ENCODE peak calls at places on chromosomes 3 and 15, in four cellular contexts. L is amygdala; U is activated CD4-positive, alpha-beta T cell treated with anti-CD3 and anti-CD28 coated beads, Interleukin-2, amount 50 U/mL, for 1 hour; N is substantia nigra. Q is an unnamed sample.

GRCh38 chr15:58758141-58758540 is 8.6 kb upstream of the ADAM10 start:
- DNase-seq in L (no peak), N (no peak), U (no peak), Q (peak)

GRCh38 chr15:68586274-68586961 is 7.6 kb downstream of the CORO2B start:
- DNase-seq in L (no peak), N (no peak), U (no peak), Q (peak)

GRCh38 chr3:43627360-43627759 is 5.5 kb upstream of the ANO10 start:
- DNase-seq in N (no peak), L (no peak), U (no peak), Q (no peak)

GRCh38 chr3:1092771-1093170 is at the start of gene CNTN6:
- DNase-seq in U (no peak), L (no peak), N (no peak), Q (peak)

GRCh38 chr3:12436514-12437222 is 47.6 kb upstream of the TSEN2 start:
- DNase-seq in N (no peak), U (no peak), L (no peak), Q (no peak)

GRCh38 chr3:126528800-126529541 is 5.0 kb downstream of the CHST13 start:
- DNase-seq in L (no peak), N (no peak), U (no peak), Q (no peak)

GRCh38 chr3:16382852-16383251 is 117.8 kb downstream of the OXNAD1 start:
- DNase-seq in U (no peak), L (no peak), N (no peak), Q (no peak)

GRCh38 chr15:91970142-91970541 is 116.6 kb downstream of the SLCO3A1 start:
- DNase-seq in N (no peak), U (no peak), L (peak), Q (peak)

GRCh38 chr3:85342915-85343314 is 384.1 kb downstream of the CADM2 start:
- DNase-seq in L (peak), U (no peak), N (no peak), Q (peak)

GRCh38 chr15:48554112-48554511 is 91.4 kb downstream of the FBN1 start:
- DNase-seq in N (no peak), U (no peak), L (no peak), Q (no peak)

GRCh38 chr15:73593278-73594074 is 39.7 kb downstream of the NPTN start:
- DNase-seq in L (no peak), U (no peak), N (no peak), Q (no peak)

GRCh38 chr3:174869448-174869847 is 10.3 kb downstream of the NAALADL2 start:
- DNase-seq in U (no peak), L (no peak), N (no peak), Q (no peak)

GRCh38 chr3:84974347-84974746 is 15.6 kb downstream of the CADM2 start:
- DNase-seq in U (no peak), L (no peak), N (no peak), Q (peak)

GRCh38 chr3:71398157-71398836 is 185.2 kb downstream of the FOXP1 start:
- DNase-seq in N (no peak), L (no peak), U (no peak), Q (no peak)

GRCh38 chr3:24311881-24312280 is 182.8 kb downstream of the THRB start:
- DNase-seq in U (no peak), L (no peak), N (no peak), Q (no peak)

GRCh38 chr3:47503033-47503432 is 10.5 kb downstream of the ELP6 start:
- DNase-seq in L (no peak), N (no peak), U (no peak), Q (no peak)

GRCh38 chr3:127798716-127799115 is 23.6 kb downstream of the MGLL start:
- DNase-seq in L (no peak), N (no peak), U (no peak), Q (no peak)

GRCh38 chr15:31481157-31481556 is 154.5 kb downstream of the KLF13 start:
- DNase-seq in L (no peak), N (no peak), U (no peak), Q (no peak)

Q was measured in pons.